ENCODE peak calls at places on chromosomes 4 and X, in eight cellular contexts. One of them, this sample, is unnamed.

GRCh38 chr4:26181616-26182015 is 139.2 kb upstream of the RBPJ start:
- DNase-seq in islet precursor cell: no peak
- DNase-seq in stimulated activated CD4-positive, alpha-beta T cell treated with anti-CD3 and anti-CD28 coated beads, Interleukin-12 subunit alpha, Interleukin-12 subunit beta, amount 100 ng/mL, for 48 hours: no peak
- DNase-seq in activated T-cell treated with anti-CD3 and anti-CD28 coated beads, Interleukin-2, amount 50 U/mL, for 24 hours: no peak
- DNase-seq in esophagus squamous epithelium: no peak
- DNase-seq in left lung: no peak
- DNase-seq in non-pigmented ciliary epithelial cell: no peak
- DNase-seq in upper lobe of right lung: no peak
- DNase-seq in this sample: no peak

GRCh38 chr4:105327222-105327621 is 146.6 kb downstream of the PPA2 start:
- DNase-seq in islet precursor cell: no peak
- DNase-seq in left lung: no peak
- DNase-seq in upper lobe of right lung: no peak
- DNase-seq in stimulated activated CD4-positive, alpha-beta T cell treated with anti-CD3 and anti-CD28 coated beads, Interleukin-12 subunit alpha, Interleukin-12 subunit beta, amount 100 ng/mL, for 48 hours: peak
- DNase-seq in esophagus squamous epithelium: no peak
- DNase-seq in non-pigmented ciliary epithelial cell: no peak
- DNase-seq in activated T-cell treated with anti-CD3 and anti-CD28 coated beads, Interleukin-2, amount 50 U/mL, for 24 hours: no peak
- DNase-seq in this sample: no peak

GRCh38 chrX:30938295-30938694 is 49.2 kb upstream of the TAB3 start:
- DNase-seq in islet precursor cell: no peak
- DNase-seq in non-pigmented ciliary epithelial cell: no peak
- DNase-seq in stimulated activated CD4-positive, alpha-beta T cell treated with anti-CD3 and anti-CD28 coated beads, Interleukin-12 subunit alpha, Interleukin-12 subunit beta, amount 100 ng/mL, for 48 hours: no peak
- DNase-seq in activated T-cell treated with anti-CD3 and anti-CD28 coated beads, Interleukin-2, amount 50 U/mL, for 24 hours: no peak
- DNase-seq in esophagus squamous epithelium: no peak
- DNase-seq in upper lobe of right lung: no peak
- DNase-seq in left lung: no peak
- DNase-seq in this sample: no peak

GRCh38 chr4:123599920-123600394 is 203.4 kb downstream of the SPRY1 start:
- DNase-seq in islet precursor cell: peak
- DNase-seq in non-pigmented ciliary epithelial cell: no peak
- DNase-seq in left lung: peak
- DNase-seq in upper lobe of right lung: peak
- DNase-seq in activated T-cell treated with anti-CD3 and anti-CD28 coated beads, Interleukin-2, amount 50 U/mL, for 24 hours: peak
- DNase-seq in stimulated activated CD4-positive, alpha-beta T cell treated with anti-CD3 and anti-CD28 coated beads, Interleukin-12 subunit alpha, Interleukin-12 subunit beta, amount 100 ng/mL, for 48 hours: peak
- DNase-seq in esophagus squamous epithelium: no peak
- DNase-seq in this sample: peak

GRCh38 chrX:18895157-18895952 is 88.6 kb downstream of the PHKA2 start:
- DNase-seq in islet precursor cell: no peak
- DNase-seq in stimulated activated CD4-positive, alpha-beta T cell treated with anti-CD3 and anti-CD28 coated beads, Interleukin-12 subunit alpha, Interleukin-12 subunit beta, amount 100 ng/mL, for 48 hours: no peak
- DNase-seq in upper lobe of right lung: peak
- DNase-seq in left lung: no peak
- DNase-seq in non-pigmented ciliary epithelial cell: no peak
- DNase-seq in esophagus squamous epithelium: no peak
- DNase-seq in activated T-cell treated with anti-CD3 and anti-CD28 coated beads, Interleukin-2, amount 50 U/mL, for 24 hours: no peak
- DNase-seq in this sample: no peak

GRCh38 chrX:23008431-23009099 is 8.8 kb downstream of the DDX53 start:
- DNase-seq in upper lobe of right lung: no peak
- DNase-seq in stimulated activated CD4-positive, alpha-beta T cell treated with anti-CD3 and anti-CD28 coated beads, Interleukin-12 subunit alpha, Interleukin-12 subunit beta, amount 100 ng/mL, for 48 hours: no peak
- DNase-seq in left lung: no peak
- DNase-seq in esophagus squamous epithelium: no peak
- DNase-seq in non-pigmented ciliary epithelial cell: peak
- DNase-seq in islet precursor cell: no peak
- DNase-seq in activated T-cell treated with anti-CD3 and anti-CD28 coated beads, Interleukin-2, amount 50 U/mL, for 24 hours: no peak
- DNase-seq in this sample: no peak

GRCh38 chrX:7215842-7216241 is 67.9 kb upstream of the PUDP start:
- DNase-seq in upper lobe of right lung: no peak
- DNase-seq in left lung: no peak
- DNase-seq in activated T-cell treated with anti-CD3 and anti-CD28 coated beads, Interleukin-2, amount 50 U/mL, for 24 hours: no peak
- DNase-seq in non-pigmented ciliary epithelial cell: no peak
- DNase-seq in stimulated activated CD4-positive, alpha-beta T cell treated with anti-CD3 and anti-CD28 coated beads, Interleukin-12 subunit alpha, Interleukin-12 subunit beta, amount 100 ng/mL, for 48 hours: no peak
- DNase-seq in islet precursor cell: peak
- DNase-seq in esophagus squamous epithelium: no peak
- DNase-seq in this sample: no peak

GRCh38 chr4:153518637-153519384 is 52.7 kb downstream of the TMEM131L start:
- DNase-seq in esophagus squamous epithelium: no peak
- DNase-seq in stimulated activated CD4-positive, alpha-beta T cell treated with anti-CD3 and anti-CD28 coated beads, Interleukin-12 subunit alpha, Interleukin-12 subunit beta, amount 100 ng/mL, for 48 hours: no peak
- DNase-seq in islet precursor cell: no peak
- DNase-seq in upper lobe of right lung: no peak
- DNase-seq in left lung: no peak
- DNase-seq in non-pigmented ciliary epithelial cell: no peak
- DNase-seq in activated T-cell treated with anti-CD3 and anti-CD28 coated beads, Interleukin-2, amount 50 U/mL, for 24 hours: no peak
- DNase-seq in this sample: no peak

GRCh38 chr4:67037489-67037888 is 507.8 kb downstream of the CENPC start:
- DNase-seq in islet precursor cell: no peak
- DNase-seq in esophagus squamous epithelium: no peak
- DNase-seq in left lung: no peak
- DNase-seq in upper lobe of right lung: no peak
- DNase-seq in activated T-cell treated with anti-CD3 and anti-CD28 coated beads, Interleukin-2, amount 50 U/mL, for 24 hours: no peak
- DNase-seq in stimulated activated CD4-positive, alpha-beta T cell treated with anti-CD3 and anti-CD28 coated beads, Interleukin-12 subunit alpha, Interleukin-12 subunit beta, amount 100 ng/mL, for 48 hours: no peak
- DNase-seq in non-pigmented ciliary epithelial cell: no peak
- DNase-seq in this sample: no peak

GRCh38 chr4:123559955-123560669 is 163.5 kb downstream of the SPRY1 start:
- DNase-seq in activated T-cell treated with anti-CD3 and anti-CD28 coated beads, Interleukin-2, amount 50 U/mL, for 24 hours: no peak
- DNase-seq in islet precursor cell: no peak
- DNase-seq in left lung: no peak
- DNase-seq in esophagus squamous epithelium: no peak
- DNase-seq in non-pigmented ciliary epithelial cell: no peak
- DNase-seq in upper lobe of right lung: no peak
- DNase-seq in stimulated activated CD4-positive, alpha-beta T cell treated with anti-CD3 and anti-CD28 coated beads, Interleukin-12 subunit alpha, Interleukin-12 subunit beta, amount 100 ng/mL, for 48 hours: no peak
- DNase-seq in this sample: no peak

GRCh38 chrX:51395807-51396728 is 63.4 kb downstream of the NUDT10 start:
- DNase-seq in upper lobe of right lung: peak
- DNase-seq in islet precursor cell: peak
- DNase-seq in stimulated activated CD4-positive, alpha-beta T cell treated with anti-CD3 and anti-CD28 coated beads, Interleukin-12 subunit alpha, Interleukin-12 subunit beta, amount 100 ng/mL, for 48 hours: peak
- DNase-seq in left lung: peak
- DNase-seq in activated T-cell treated with anti-CD3 and anti-CD28 coated beads, Interleukin-2, amount 50 U/mL, for 24 hours: peak
- DNase-seq in non-pigmented ciliary epithelial cell: no peak
- DNase-seq in esophagus squamous epithelium: no peak
- DNase-seq in this sample: peak

GRCh38 chr4:96063639-96064038 is 223.7 kb downstream of the PDHA2 start:
- DNase-seq in upper lobe of right lung: no peak
- DNase-seq in islet precursor cell: no peak
- DNase-seq in activated T-cell treated with anti-CD3 and anti-CD28 coated beads, Interleukin-2, amount 50 U/mL, for 24 hours: no peak
- DNase-seq in left lung: no peak
- DNase-seq in stimulated activated CD4-positive, alpha-beta T cell treated with anti-CD3 and anti-CD28 coated beads, Interleukin-12 subunit alpha, Interleukin-12 subunit beta, amount 100 ng/mL, for 48 hours: no peak
- DNase-seq in non-pigmented ciliary epithelial cell: no peak
- DNase-seq in esophagus squamous epithelium: no peak
- DNase-seq in this sample: no peak

GRCh38 chrX:49247346-49247745 is 12.1 kb downstream of the CCDC22 start:
- DNase-seq in islet precursor cell: no peak
- DNase-seq in non-pigmented ciliary epithelial cell: no peak
- DNase-seq in activated T-cell treated with anti-CD3 and anti-CD28 coated beads, Interleukin-2, amount 50 U/mL, for 24 hours: no peak
- DNase-seq in left lung: no peak
- DNase-seq in stimulated activated CD4-positive, alpha-beta T cell treated with anti-CD3 and anti-CD28 coated beads, Interleukin-12 subunit alpha, Interleukin-12 subunit beta, amount 100 ng/mL, for 48 hours: no peak
- DNase-seq in esophagus squamous epithelium: no peak
- DNase-seq in upper lobe of right lung: no peak
- DNase-seq in this sample: no peak